ENCODE peak calls at places on chromosome 15, in five cellular contexts. F is IMR-90, B is neuronal stem cell, N is trophoblast cell, X is H9. H is an unnamed sample.

GRCh38 chr15:35616436-35617271 is 70.7 kb upstream of the DPH6 start:
- DNase-seq in F (peak), B (no peak), N (no peak), X (no peak), H (no peak)

GRCh38 chr15:63474810-63475316 is 29.5 kb upstream of the USP3 start:
- DNase-seq in F (no peak), B (no peak), N (no peak), X (no peak), H (no peak)

GRCh38 chr15:74319138-74319460 is 48.3 kb downstream of the CYP11A1 start:
- DNase-seq in F (no peak), B (no peak), N (no peak), X (no peak), H (no peak)

GRCh38 chr15:74631935-74632560 is 16.4 kb downstream of the CLK3 start:
- DNase-seq in F (peak), B (peak), N (peak), X (peak), H (peak)

GRCh38 chr15:29921130-29921601 is 98.9 kb upstream of the TJP1 start:
- DNase-seq in F (no peak), B (no peak), N (peak), X (peak), H (peak)

GRCh38 chr15:71051539-71051938 is 63.7 kb upstream of the THSD4 start:
- DNase-seq in F (peak), B (no peak), N (no peak), X (no peak), H (no peak)

GRCh38 chr15:66886686-66887273 is 178.6 kb upstream of the SMAD3 start:
- DNase-seq in F (no peak), B (no peak), N (no peak), X (no peak), H (no peak)

GRCh38 chr15:80789296-80789695 is 10.1 kb downstream of the CEMIP start:
- DNase-seq in F (peak), B (no peak), N (peak), X (no peak), H (no peak)

GRCh38 chr15:74995779-74996765 is 709 bp downstream of the SCAMP5 start:
- DNase-seq in F (no peak), B (peak), N (no peak), X (peak), H (peak)

GRCh38 chr15:51768018-51768417 is 16.6 kb downstream of the TMOD2 start:
- DNase-seq in F (no peak), B (no peak), N (no peak), X (no peak), H (no peak)

GRCh38 chr15:88043396-88043795 is 213.1 kb downstream of the NTRK3 start:
- DNase-seq in F (no peak), B (no peak), N (no peak), X (no peak), H (no peak)

GRCh38 chr15:63491116-63491817 is 13.1 kb upstream of the USP3 start:
- DNase-seq in F (no peak), B (no peak), N (no peak), X (no peak), H (no peak)

GRCh38 chr15:93179704-93180103 is 90.7 kb upstream of the RGMA start:
- DNase-seq in F (no peak), B (no peak), N (no peak), X (peak), H (peak)

GRCh38 chr15:50260969-50261496 is 4.5 kb downstream of the HDC start:
- DNase-seq in F (no peak), B (no peak), N (peak), X (no peak), H (peak)

GRCh38 chr15:31392761-31393401 is 66.2 kb downstream of the KLF13 start:
- DNase-seq in F (no peak), B (no peak), N (peak), X (peak), H (peak)

GRCh38 chr15:96870510-96871039 is 540.1 kb downstream of the NR2F2 start:
- DNase-seq in F (no peak), B (peak), N (no peak), X (peak), H (no peak)

GRCh38 chr15:84721381-84721780 is 5.4 kb upstream of the SEC11A start:
- DNase-seq in F (no peak), B (no peak), N (no peak), X (no peak), H (no peak)

GRCh38 chr15:99928429-99928981 is 195.3 kb upstream of the LYSMD4 start:
- DNase-seq in F (peak), B (peak), N (peak), X (peak), H (peak)

GRCh38 chr15:44438402-44438801 is 11.0 kb downstream of the CTDSPL2 start:
- DNase-seq in F (no peak), B (no peak), N (no peak), X (no peak), H (no peak)

GRCh38 chr15:72271895-72272212 is 500 bp downstream of the PARP6 start:
- DNase-seq in F (peak), B (no peak), N (peak), X (no peak), H (peak)

GRCh38 chr15:66707310-66708160 is 5.5 kb downstream of the SMAD6 start:
- DNase-seq in F (peak), B (peak), N (no peak), X (peak), H (peak)

GRCh38 chr15:69540622-69541021 is 88.0 kb downstream of the RPLP1 start:
- DNase-seq in F (no peak), B (no peak), N (no peak), X (no peak), H (no peak)

GRCh38 chr15:76333309-76333708 is 3.3 kb upstream of the ISL2 start:
- DNase-seq in F (no peak), B (no peak), N (no peak), X (no peak), H (no peak)

GRCh38 chr15:31304074-31304648 is 22.5 kb upstream of the KLF13 start:
- DNase-seq in F (no peak), B (no peak), N (no peak), X (no peak), H (no peak)

GRCh38 chr15:96381463-96381862 is 51.0 kb downstream of the NR2F2 start:
- DNase-seq in F (no peak), B (no peak), N (no peak), X (no peak), H (no peak)

GRCh38 chr15:32838820-32839219 is 121.0 kb downstream of the GREM1 start:
- DNase-seq in F (peak), B (no peak), N (no peak), X (no peak), H (no peak)
- H3K4ac ChIP-seq in F (peak), B (no peak), N (no peak), X (no peak), H (no peak)

GRCh38 chr15:39135989-39136388 is 444.9 kb upstream of the THBS1 start:
- DNase-seq in F (peak), B (no peak), N (peak), X (no peak), H (no peak)

GRCh38 chr15:39142500-39142899 is 438.4 kb upstream of the THBS1 start:
- DNase-seq in F (no peak), B (no peak), N (no peak), X (no peak), H (no peak)

GRCh38 chr15:39139431-39140059 is 441.3 kb upstream of the THBS1 start:
- DNase-seq in F (no peak), B (no peak), N (peak), X (no peak), H (no peak)

GRCh38 chr15:39144051-39144450 is 436.8 kb upstream of the THBS1 start:
- DNase-seq in F (no peak), B (no peak), N (no peak), X (no peak), H (no peak)

DNA sequence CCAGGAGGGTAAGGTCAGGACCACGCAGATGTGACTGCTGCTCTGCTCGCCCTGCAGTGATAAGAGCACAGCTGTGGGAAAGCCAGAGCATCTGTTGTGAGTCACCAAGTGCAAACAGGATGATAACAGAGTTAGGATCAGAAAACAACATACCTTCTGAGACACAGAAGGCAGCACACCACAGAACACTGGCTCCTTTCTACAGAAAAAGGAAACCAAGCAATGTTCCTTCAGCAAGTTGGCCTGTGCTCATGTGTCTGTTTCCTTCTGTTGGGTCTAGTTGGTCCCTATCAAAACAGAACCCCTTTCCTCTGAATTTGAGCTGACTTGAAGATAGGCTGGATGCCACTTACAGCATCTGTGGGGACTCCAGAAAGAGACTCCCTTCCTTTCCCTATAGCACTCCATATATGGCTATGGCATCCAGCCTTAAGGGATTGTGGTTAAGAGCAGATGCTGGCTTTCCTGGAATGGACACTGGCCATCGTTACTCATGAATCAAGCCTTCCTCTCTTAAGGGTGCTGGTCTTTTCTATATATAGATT is 440.7 kb upstream of the THBS1 start:
- DNase-seq in F (peak), B (no peak), N (peak), X (no peak), H (peak)
- H4K8ac ChIP-seq in F (peak), B (no peak), N (no peak), X (no peak), H (no peak)

DNA sequence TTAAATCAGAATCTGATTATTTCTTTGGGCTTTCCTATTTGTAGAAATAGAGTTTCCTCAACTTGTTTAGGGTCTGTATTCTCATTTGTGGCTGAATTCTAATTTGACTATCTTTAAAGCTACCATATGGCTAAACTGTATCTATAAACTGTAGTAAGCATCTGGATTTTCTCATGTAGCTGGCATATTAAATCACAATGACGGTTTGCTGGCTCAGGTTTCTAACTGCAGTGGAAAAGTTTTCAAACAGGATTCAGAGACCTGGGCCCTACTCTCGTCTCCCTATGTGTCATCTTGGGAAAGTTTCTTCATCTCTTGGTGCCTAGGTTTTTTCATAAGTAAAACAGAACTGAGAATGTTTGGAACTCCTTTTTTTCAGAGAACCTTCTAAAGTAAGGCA is 68.3 kb downstream of the GALK2 start:
- DNase-seq in F (peak), B (no peak), N (no peak), X (no peak), H (no peak)
- H3K9ac ChIP-seq in F (no peak), B (no peak), N (no peak), X (no peak), H (no peak)

DNA sequence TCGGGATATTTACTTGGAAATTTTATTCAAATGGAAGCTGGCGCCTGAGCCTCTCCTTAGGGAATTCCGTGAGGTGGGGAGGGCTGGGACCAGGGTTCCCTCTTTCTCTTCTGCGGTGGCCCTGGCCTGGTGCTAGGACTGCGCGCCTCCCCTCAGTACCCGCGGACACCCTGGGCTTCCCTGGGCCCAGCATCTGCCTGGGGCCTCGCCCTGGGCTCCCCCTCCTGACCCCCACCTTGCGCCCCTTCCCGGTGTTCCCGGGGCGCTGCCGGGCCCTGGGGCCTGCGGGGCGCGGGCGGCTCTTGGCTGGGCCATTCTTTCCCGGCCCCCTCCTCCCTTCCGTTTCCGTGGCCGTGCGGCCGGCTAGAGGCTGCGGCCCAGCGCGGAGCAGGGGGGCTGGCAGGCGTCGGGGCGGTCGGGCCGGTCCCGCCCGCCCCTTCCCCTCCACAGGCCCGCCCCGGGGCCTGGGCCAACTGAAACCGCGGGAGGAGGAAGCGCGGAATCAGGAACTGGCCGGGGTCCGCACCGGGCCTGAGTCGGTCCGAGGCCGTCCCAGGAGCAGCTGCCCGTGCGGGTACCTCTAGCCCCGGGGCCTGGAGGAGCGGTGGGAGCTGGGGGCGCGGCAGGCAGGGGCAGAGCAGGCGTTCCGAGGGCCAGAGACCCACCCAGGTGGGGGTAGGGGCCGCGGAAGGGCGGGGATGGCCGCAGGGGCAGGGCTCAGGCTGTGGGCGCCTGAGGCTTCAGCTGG is at the start of gene FES:
- DNase-seq in F (peak), B (peak), N (peak), X (peak), H (peak)
- H3K4ac ChIP-seq in F (peak), B (no peak), N (peak), X (no peak), H (peak)

GRCh38 chr15:64775551-64776401 is at the start of gene RBPMS2:
- DNase-seq in F (peak), B (no peak), N (peak), X (peak), H (peak)
- H4K8ac ChIP-seq in F (peak), B (no peak), N (peak), X (no peak), H (peak)

GRCh38 chr15:98728811-98729160 is 80.4 kb downstream of the IGF1R start:
- DNase-seq in F (no peak), B (no peak), N (no peak), X (no peak), H (no peak)

GRCh38 chr15:98727115-98728040 is 79.0 kb downstream of the IGF1R start:
- DNase-seq in F (peak), B (peak), N (peak), X (peak), H (peak)

GRCh38 chr15:98730860-98731711 is 82.7 kb downstream of the IGF1R start:
- DNase-seq in F (no peak), B (no peak), N (no peak), X (no peak), H (no peak)

GRCh38 chr15:98728107-98728810 is 79.9 kb downstream of the IGF1R start:
- DNase-seq in F (no peak), B (no peak), N (peak), X (no peak), H (peak)

DNA sequence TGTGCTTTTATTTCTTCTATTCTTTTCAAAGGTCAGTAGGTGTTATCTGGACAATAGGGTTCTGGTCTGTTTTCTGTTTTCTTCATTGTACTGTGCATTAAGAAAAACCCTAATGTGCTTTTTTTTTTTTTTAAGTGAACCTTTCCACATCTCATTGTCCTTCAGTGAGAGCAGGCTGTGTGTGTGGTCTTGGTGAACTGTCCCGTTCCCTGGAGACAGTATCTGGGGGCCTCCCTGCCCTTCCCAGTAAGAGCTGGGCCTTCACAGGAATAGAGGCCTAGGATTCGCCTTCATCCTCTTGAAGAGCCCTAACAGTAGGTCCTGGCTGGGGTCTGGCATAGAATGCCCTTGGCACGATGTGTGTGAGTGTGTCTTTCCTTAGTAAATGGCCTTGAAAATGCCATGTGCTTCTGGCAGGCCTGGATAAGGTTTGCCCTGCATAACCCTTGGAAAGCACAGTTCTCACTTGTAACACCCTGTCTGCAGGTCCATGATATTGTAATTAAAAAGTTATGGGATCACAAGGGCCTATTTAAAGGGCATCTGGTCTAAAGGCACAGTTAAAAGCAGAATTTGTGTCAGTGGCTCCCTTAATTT is 81.2 kb downstream of the IGF1R start:
- DNase-seq in F (no peak), B (no peak), N (no peak), X (no peak), H (no peak)
- H3K9ac ChIP-seq in F (peak), B (no peak), N (no peak), X (no peak), H (no peak)

GRCh38 chr15:55770261-55770660 is 27.3 kb upstream of the PRTG start:
- DNase-seq in F (peak), B (no peak), N (no peak), X (no peak), H (no peak)

GRCh38 chr15:55768670-55769185 is 25.8 kb upstream of the PRTG start:
- DNase-seq in F (no peak), B (peak), N (peak), X (no peak), H (peak)

GRCh38 chr15:55758580-55758986 is 15.6 kb upstream of the PRTG start:
- DNase-seq in F (no peak), B (no peak), N (no peak), X (no peak), H (no peak)

GRCh38 chr15:55766676-55767075 is 23.7 kb upstream of the PRTG start:
- DNase-seq in F (no peak), B (no peak), N (no peak), X (no peak), H (no peak)

DNA sequence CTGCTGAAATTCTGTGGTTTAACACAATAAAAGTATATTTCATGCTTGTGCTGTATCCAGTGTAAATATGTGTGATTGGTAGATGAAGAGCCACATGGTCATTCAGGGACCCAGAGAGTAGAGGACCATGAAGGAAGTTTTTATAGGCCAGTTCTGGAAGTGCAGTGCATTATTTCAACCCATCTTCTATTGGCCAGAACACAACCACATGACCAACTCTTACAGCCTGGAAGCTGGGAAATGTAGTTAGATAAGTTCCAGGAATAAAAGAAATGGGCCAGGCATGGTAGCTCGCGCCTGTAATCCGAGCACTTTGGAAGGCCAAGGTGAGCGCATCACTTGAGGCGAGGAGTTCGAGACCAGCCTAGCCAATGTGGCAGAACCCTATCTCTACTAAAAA is 21.4 kb upstream of the PRTG start:
- DNase-seq in F (no peak), B (no peak), N (no peak), X (no peak), H (peak)
- H3K4ac ChIP-seq in F (no peak), B (no peak), N (no peak), X (no peak), H (no peak)

GRCh38 chr15:42385980-42386695 is 26.8 kb downstream of the CAPN3 start:
- DNase-seq in F (peak), B (no peak), N (no peak), X (peak), H (peak)
- H4K8ac ChIP-seq in F (peak), B (no peak), N (no peak), X (no peak), H (no peak)

GRCh38 chr15:25673972-25674371 is 189.2 kb downstream of the ATP10A start:
- DNase-seq in F (no peak), B (no peak), N (no peak), X (no peak), H (no peak)
- H3K9ac ChIP-seq in F (no peak), B (no peak), N (no peak), X (no peak), H (no peak)

GRCh38 chr15:101114146-101114545 is 137.7 kb downstream of the CHSY1 start:
- DNase-seq in F (no peak), B (no peak), N (no peak), X (no peak), H (no peak)
- H3K4ac ChIP-seq in F (no peak), B (peak), N (no peak), X (no peak), H (no peak)